ENCODE peak calls at places on chromosomes 11 and 22, in nine cellular contexts. C is heart left ventricle, K is stomach, L is RWPE1, G is OCI-LY7, X is heart right ventricle, R is PC-3, U is left ventricle myocardium inferior, T is esophagus muscularis mucosa. Y is an unnamed sample.
A peak's percentile ranks its signal among the peaks of the same experiment; 100 is the strongest.

GRCh38 chr22:44494497-44494896 is 3.5 kb downstream of the RTL6 start:
- DNase-seq in C (no peak), K (no peak), L (no peak), G (no peak), X (no peak), R (no peak), U (no peak), T (no peak), Y (no peak)

GRCh38 chr11:7690648-7691047 is 15.6 kb downstream of the OVCH2 start:
- DNase-seq in C (no peak), K (no peak), L (no peak), G (no peak), X (no peak), R (peak; percentile 50), U (no peak), T (no peak), Y (no peak)

GRCh38 chr22:38829485-38829884 is 14.3 kb downstream of the NPTXR start:
- DNase-seq in C (no peak), K (no peak), L (no peak), G (no peak), X (no peak), R (no peak), U (no peak), T (no peak), Y (no peak)

GRCh38 chr11:114358711-114359110 is 41.6 kb downstream of the C11orf71 start:
- DNase-seq in C (no peak), K (no peak), L (no peak), G (no peak), X (no peak), R (no peak), U (no peak), T (no peak), Y (no peak)

GRCh38 chr11:121932646-121933185 is 183.3 kb downstream of the BLID start:
- DNase-seq in C (no peak), K (no peak), L (no peak), G (no peak), X (no peak), R (peak; percentile 92), U (no peak), T (peak; percentile 7), Y (no peak)

GRCh38 chr11:112453601-112454577 is 193.2 kb upstream of the PLET1 start:
- DNase-seq in C (no peak), K (peak; percentile 47), L (peak; percentile 55), G (peak; percentile 17), X (peak; percentile 26), R (peak; percentile 60), U (no peak), T (no peak), Y (peak; percentile 37)

GRCh38 chr11:76238551-76238950 is 32.2 kb upstream of the WNT11 start:
- DNase-seq in C (no peak), K (no peak), L (no peak), G (no peak), X (no peak), R (no peak), U (no peak), T (no peak), Y (no peak)

GRCh38 chr22:42902875-42903510 is 45.9 kb upstream of the ARFGAP3 start:
- DNase-seq in C (no peak), K (no peak), L (no peak), G (no peak), X (no peak), R (no peak), U (no peak), T (no peak), Y (no peak)

GRCh38 chr11:4019891-4020290 is 74.7 kb upstream of the RRM1 start:
- DNase-seq in C (no peak), K (no peak), L (no peak), G (no peak), X (no peak), R (no peak), U (no peak), T (no peak), Y (no peak)

GRCh38 chr22:20000246-20001081 is 16.2 kb downstream of the ARVCF start:
- DNase-seq in C (peak; percentile 66), K (no peak), L (no peak), G (no peak), X (peak; percentile 67), R (no peak), U (peak; percentile 61), T (no peak), Y (no peak)

GRCh38 chr11:11641581-11641980 is 19.8 kb upstream of the GALNT18 start:
- DNase-seq in C (no peak), K (no peak), L (no peak), G (no peak), X (no peak), R (no peak), U (no peak), T (peak; percentile 12), Y (no peak)

GRCh38 chr11:64746486-64746885 is 2.5 kb upstream of the RASGRP2 start:
- DNase-seq in C (peak; percentile 36), K (no peak), L (no peak), G (no peak), X (no peak), R (no peak), U (no peak), T (no peak), Y (no peak)

GRCh38 chr11:47264119-47264915 is 5.6 kb upstream of the MADD start:
- DNase-seq in C (no peak), K (no peak), L (no peak), G (no peak), X (no peak), R (no peak), U (no peak), T (no peak), Y (no peak)

GRCh38 chr11:128535468-128536457 is 51.6 kb downstream of the ETS1 start:
- DNase-seq in C (no peak), K (no peak), L (no peak), G (no peak), X (no peak), R (peak; percentile 43), U (no peak), T (no peak), Y (no peak)

GRCh38 chr11:114179234-114179941 is 116.8 kb upstream of the NNMT start:
- DNase-seq in C (peak; percentile 75), K (peak; percentile 89), L (no peak), G (peak; percentile 26), X (peak; percentile 76), R (no peak), U (peak; percentile 83), T (peak; percentile 96), Y (no peak)

GRCh38 chr11:46315033-46315738 is 32.1 kb upstream of the DGKZ start:
- DNase-seq in C (peak; percentile 59), K (peak; percentile 78), L (peak; percentile 85), G (peak; percentile 79), X (peak; percentile 73), R (peak; percentile 89), U (peak; percentile 60), T (no peak), Y (peak; percentile 84)

GRCh38 chr11:61834278-61835004 is 6.3 kb downstream of the FADS2 start:
- DNase-seq in C (peak; percentile 67), K (no peak), L (no peak), G (peak; percentile 83), X (peak; percentile 61), R (peak; percentile 34), U (peak; percentile 51), T (peak; percentile 93), Y (peak; percentile 93)

GRCh38 chr11:96290631-96291030 is 52.4 kb downstream of the MAML2 start:
- DNase-seq in C (no peak), K (no peak), L (no peak), G (no peak), X (no peak), R (no peak), U (no peak), T (no peak), Y (no peak)

GRCh38 chr11:22477312-22477711 is 139.1 kb downstream of the SLC17A6 start:
- DNase-seq in C (no peak), K (no peak), L (no peak), G (no peak), X (no peak), R (no peak), U (no peak), T (no peak), Y (no peak)

DNA sequence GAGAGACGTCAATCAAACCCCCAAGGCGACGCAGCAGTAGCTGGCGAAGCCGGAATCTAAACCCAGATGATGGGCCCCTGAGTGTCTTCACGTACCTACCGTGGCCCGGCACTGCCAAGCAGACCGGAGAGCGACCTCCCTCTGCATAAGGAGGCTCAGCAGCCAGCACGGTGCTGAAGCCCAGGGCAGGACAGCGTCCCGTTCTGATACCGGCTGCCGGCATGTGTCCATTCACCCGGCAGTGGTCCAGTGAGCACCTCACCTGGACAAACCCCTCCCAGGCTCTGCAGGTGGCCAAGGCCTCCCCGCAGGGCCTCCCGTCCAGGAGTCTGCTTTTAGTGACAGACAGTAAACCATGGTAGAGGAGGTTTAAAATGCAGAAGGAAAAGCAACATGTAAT is 142.0 kb downstream of the BRD1 start:
- DNase-seq in C (no peak), K (no peak), L (no peak), G (no peak), X (no peak), R (no peak), U (no peak), T (no peak), Y (no peak)
- H3K27ac ChIP-seq in C (no peak overlapping the region), K (no peak overlapping the region), L (no peak overlapping the region), G (no peak overlapping the region), X (no peak overlapping the region), R (no peak overlapping the region), U (no peak overlapping the region), T (no peak overlapping the region), Y (no peak overlapping the region)

GRCh38 chr22:50698546-50698945 is 25.9 kb downstream of the SHANK3 start:
- DNase-seq in C (no peak), K (no peak), L (no peak), G (no peak), X (no peak), R (no peak), U (peak; percentile 19), T (no peak), Y (no peak)
- H3K27ac ChIP-seq in C (peak overlapping the region; percentile 34), K (no peak overlapping the region), L (no peak overlapping the region), G (no peak overlapping the region), X (no peak overlapping the region), R (no peak overlapping the region), U (peak overlapping the region; percentile 56), T (peak overlapping the region; percentile 23), Y (no peak overlapping the region)

GRCh38 chr11:1921576-1922141 is 2.2 kb downstream of the TNNT3 start:
- DNase-seq in C (peak; percentile 55), K (no peak), L (no peak), G (no peak), X (no peak), R (no peak), U (no peak), T (no peak), Y (no peak)
- H3K27ac ChIP-seq in C (peak overlapping the region; percentile 71), K (no peak overlapping the region), L (peak overlapping the region; percentile 77), G (no peak overlapping the region), X (peak overlapping the region; percentile 93), R (no peak overlapping the region), U (peak overlapping the region; percentile 92), T (peak overlapping the region; percentile 58), Y (no peak overlapping the region)

GRCh38 chr11:92829121-92829520 is 140.3 kb upstream of the MTNR1B start:
- DNase-seq in C (no peak), K (no peak), L (no peak), G (no peak), X (no peak), R (no peak), U (no peak), T (no peak), Y (no peak)
- H3K27ac ChIP-seq in C (no peak overlapping the region), K (no peak overlapping the region), L (no peak overlapping the region), G (no peak overlapping the region), X (no peak overlapping the region), R (no peak overlapping the region), U (no peak overlapping the region), T (no peak overlapping the region), Y (no peak overlapping the region)

Y was measured in DND-41.